ENCODE peak calls at places on chromosomes 12 and 14, in six cellular contexts. One of them, this sample, is unnamed.
A peak's percentile ranks its signal among the peaks of the same experiment; 100 is the strongest.

GRCh38 chr14:65860956-65861631 is 448.6 kb downstream of the FUT8 start:
- DNase-seq in tibial artery: no peak
- DNase-seq in CD8-positive, alpha-beta T cell: peak; percentile 26
- DNase-seq in NCI-H1105 treated with DMSO at 0.1 percent for 48 hours: no peak
- DNase-seq in fibroblast of lung: no peak
- DNase-seq in memory B cell: no peak
- DNase-seq in this sample: peak; percentile 85

GRCh38 chr12:53601296-53601847 is 24.8 kb downstream of the ATF7 start:
- DNase-seq in tibial artery: no peak
- DNase-seq in CD8-positive, alpha-beta T cell: no peak
- DNase-seq in NCI-H1105 treated with DMSO at 0.1 percent for 48 hours: no peak
- DNase-seq in fibroblast of lung: peak; percentile 28
- DNase-seq in memory B cell: no peak
- DNase-seq in this sample: no peak

GRCh38 chr12:96985515-96986362 is 78.7 kb downstream of the NEDD1 start:
- DNase-seq in tibial artery: no peak
- DNase-seq in CD8-positive, alpha-beta T cell: peak; percentile 16
- DNase-seq in NCI-H1105 treated with DMSO at 0.1 percent for 48 hours: peak; percentile 63
- DNase-seq in fibroblast of lung: no peak
- DNase-seq in memory B cell: peak; percentile 60
- DNase-seq in this sample: peak; percentile 38

GRCh38 chr12:132492522-132492921 is 2.6 kb downstream of the FBRSL1 start:
- DNase-seq in tibial artery: no peak
- DNase-seq in CD8-positive, alpha-beta T cell: no peak
- DNase-seq in NCI-H1105 treated with DMSO at 0.1 percent for 48 hours: no peak
- DNase-seq in fibroblast of lung: no peak
- DNase-seq in memory B cell: no peak
- DNase-seq in this sample: no peak

GRCh38 chr14:90903101-90903500 is 86.9 kb upstream of the TTC7B start:
- DNase-seq in tibial artery: peak; percentile 51
- DNase-seq in CD8-positive, alpha-beta T cell: peak; percentile 31
- DNase-seq in NCI-H1105 treated with DMSO at 0.1 percent for 48 hours: peak; percentile 60
- DNase-seq in fibroblast of lung: peak; percentile 73
- DNase-seq in memory B cell: peak; percentile 29
- DNase-seq in this sample: peak; percentile 79

GRCh38 chr14:73295198-73295796 is 58.0 kb downstream of the PAPLN start:
- DNase-seq in tibial artery: no peak
- DNase-seq in CD8-positive, alpha-beta T cell: no peak
- DNase-seq in NCI-H1105 treated with DMSO at 0.1 percent for 48 hours: peak; percentile 64
- DNase-seq in fibroblast of lung: peak; percentile 65
- DNase-seq in memory B cell: no peak
- DNase-seq in this sample: peak; percentile 57

GRCh38 chr14:72962829-72963312 is 36.6 kb downstream of the DCAF4 start:
- DNase-seq in tibial artery: no peak
- DNase-seq in CD8-positive, alpha-beta T cell: no peak
- DNase-seq in NCI-H1105 treated with DMSO at 0.1 percent for 48 hours: peak; percentile 66
- DNase-seq in fibroblast of lung: peak; percentile 87
- DNase-seq in memory B cell: no peak
- DNase-seq in this sample: no peak

GRCh38 chr12:121823727-121824115 is 19.9 kb downstream of the SETD1B start:
- DNase-seq in tibial artery: no peak
- DNase-seq in CD8-positive, alpha-beta T cell: no peak
- DNase-seq in NCI-H1105 treated with DMSO at 0.1 percent for 48 hours: no peak
- DNase-seq in fibroblast of lung: no peak
- DNase-seq in memory B cell: no peak
- DNase-seq in this sample: no peak

GRCh38 chr14:65079201-65079600 is 23.1 kb downstream of the MAX start:
- DNase-seq in tibial artery: no peak
- DNase-seq in CD8-positive, alpha-beta T cell: no peak
- DNase-seq in NCI-H1105 treated with DMSO at 0.1 percent for 48 hours: no peak
- DNase-seq in fibroblast of lung: no peak
- DNase-seq in memory B cell: no peak
- DNase-seq in this sample: no peak

This sample was measured in CD4-positive, CD25-positive, alpha-beta regulatory T cell.